ENCODE peak calls at places on chromosome 16, in five cellular contexts. V is activated naive CD4-positive, alpha-beta T cell treated with anti-CD3 and anti-CD28 coated beads for 36 hours; H is mucosa of descending colon; B is mesendoderm; A is T-helper 1 cell. Z is an unnamed sample.

GRCh38 chr16:9820481-9821246 is 361.6 kb downstream of the GRIN2A start:
- DNase-seq in H (no peak), V (no peak), A (no peak), B (peak), Z (no peak)

GRCh38 chr16:78473031-78473699 is 373.7 kb downstream of the WWOX start:
- DNase-seq in H (no peak), A (no peak), V (no peak), B (no peak), Z (no peak)

GRCh38 chr16:47657032-47657431 is 195.9 kb downstream of the PHKB start:
- DNase-seq in V (no peak), B (no peak), A (no peak), H (no peak), Z (no peak)

GRCh38 chr16:117381-118365 is 20.8 kb downstream of the NPRL3 start:
- DNase-seq in V (peak), A (peak), H (peak), B (peak), Z (no peak)

GRCh38 chr16:82801361-82801760 is 174.6 kb downstream of the CDH13 start:
- DNase-seq in A (peak), B (no peak), V (peak), H (no peak), Z (peak)

GRCh38 chr16:74999683-75000480 is 1.1 kb downstream of the ZNRF1 start:
- DNase-seq in B (peak), H (peak), V (peak), A (peak), Z (no peak)

GRCh38 chr16:86364653-86365380 is 145.5 kb upstream of the FOXF1 start:
- DNase-seq in A (no peak), V (no peak), B (no peak), H (no peak), Z (no peak)

GRCh38 chr16:70601576-70602575 is 44.5 kb upstream of the IL34 start:
- DNase-seq in V (no peak), A (no peak), B (no peak), H (no peak), Z (no peak)

GRCh38 chr16:87350681-87351319 is 32.8 kb downstream of the FBXO31 start:
- DNase-seq in H (no peak), B (no peak), A (no peak), V (no peak), Z (no peak)